ENCODE peak calls at places on chromosome 14, in six cellular contexts. One of them, this sample, is unnamed.

GRCh38 chr14:39454906-39455539 is 22.8 kb upstream of the FBXO33 start:
- DNase-seq in breast epithelium: no peak
- DNase-seq in spleen: no peak
- DNase-seq in K562: no peak
- DNase-seq in uterus: no peak
- DNase-seq in A549: no peak
- DNase-seq in this sample: no peak

GRCh38 chr14:34489324-34489723 is 27.3 kb upstream of the SPTSSA start:
- DNase-seq in K562: no peak
- DNase-seq in A549: no peak
- DNase-seq in spleen: no peak
- DNase-seq in breast epithelium: no peak
- DNase-seq in uterus: no peak
- DNase-seq in this sample: no peak

GRCh38 chr14:20546877-20547276 is 14.0 kb downstream of the RNASE9 start:
- DNase-seq in spleen: no peak
- DNase-seq in uterus: no peak
- DNase-seq in breast epithelium: no peak
- DNase-seq in A549: no peak
- DNase-seq in K562: peak; percentile 12
- DNase-seq in this sample: no peak

GRCh38 chr14:72517736-72518135 is 376.2 kb downstream of the DPF3 start:
- DNase-seq in breast epithelium: no peak
- DNase-seq in K562: no peak
- DNase-seq in spleen: no peak
- DNase-seq in uterus: no peak
- DNase-seq in A549: no peak
- DNase-seq in this sample: no peak

GRCh38 chr14:29216774-29217232 is 450.2 kb downstream of the FOXG1 start:
- DNase-seq in uterus: no peak
- DNase-seq in breast epithelium: no peak
- DNase-seq in spleen: no peak
- DNase-seq in K562: no peak
- DNase-seq in A549: no peak
- DNase-seq in this sample: no peak

GRCh38 chr14:52348279-52348678 is 34.2 kb downstream of the PTGER2 start:
- DNase-seq in A549: no peak
- DNase-seq in K562: no peak
- DNase-seq in spleen: no peak
- DNase-seq in breast epithelium: no peak
- DNase-seq in uterus: no peak
- DNase-seq in this sample: no peak

GRCh38 chr14:72894623-72895378 is 900 bp upstream of the DPF3 start:
- DNase-seq in K562: peak; percentile 64
- DNase-seq in breast epithelium: no peak
- DNase-seq in spleen: no peak
- DNase-seq in uterus: no peak
- DNase-seq in A549: no peak
- DNase-seq in this sample: no peak

GRCh38 chr14:78358631-78359030 is 188.5 kb downstream of the NRXN3 start:
- DNase-seq in breast epithelium: no peak
- DNase-seq in spleen: no peak
- DNase-seq in uterus: no peak
- DNase-seq in A549: no peak
- DNase-seq in K562: no peak
- DNase-seq in this sample: no peak

GRCh38 chr14:74942164-74942563 is 13.2 kb downstream of the PGF start:
- DNase-seq in K562: no peak
- DNase-seq in uterus: no peak
- DNase-seq in spleen: no peak
- DNase-seq in A549: no peak
- DNase-seq in breast epithelium: no peak
- DNase-seq in this sample: no peak

GRCh38 chr14:69988979-69989378 is 109.8 kb downstream of the SMOC1 start:
- DNase-seq in uterus: no peak
- DNase-seq in A549: no peak
- DNase-seq in K562: no peak
- DNase-seq in breast epithelium: no peak
- DNase-seq in spleen: no peak
- DNase-seq in this sample: no peak

GRCh38 chr14:76761849-76762616 is 765 bp downstream of the VASH1 start:
- DNase-seq in breast epithelium: no peak
- DNase-seq in spleen: no peak
- DNase-seq in A549: no peak
- DNase-seq in uterus: no peak
- DNase-seq in K562: no peak
- DNase-seq in this sample: no peak

DNA sequence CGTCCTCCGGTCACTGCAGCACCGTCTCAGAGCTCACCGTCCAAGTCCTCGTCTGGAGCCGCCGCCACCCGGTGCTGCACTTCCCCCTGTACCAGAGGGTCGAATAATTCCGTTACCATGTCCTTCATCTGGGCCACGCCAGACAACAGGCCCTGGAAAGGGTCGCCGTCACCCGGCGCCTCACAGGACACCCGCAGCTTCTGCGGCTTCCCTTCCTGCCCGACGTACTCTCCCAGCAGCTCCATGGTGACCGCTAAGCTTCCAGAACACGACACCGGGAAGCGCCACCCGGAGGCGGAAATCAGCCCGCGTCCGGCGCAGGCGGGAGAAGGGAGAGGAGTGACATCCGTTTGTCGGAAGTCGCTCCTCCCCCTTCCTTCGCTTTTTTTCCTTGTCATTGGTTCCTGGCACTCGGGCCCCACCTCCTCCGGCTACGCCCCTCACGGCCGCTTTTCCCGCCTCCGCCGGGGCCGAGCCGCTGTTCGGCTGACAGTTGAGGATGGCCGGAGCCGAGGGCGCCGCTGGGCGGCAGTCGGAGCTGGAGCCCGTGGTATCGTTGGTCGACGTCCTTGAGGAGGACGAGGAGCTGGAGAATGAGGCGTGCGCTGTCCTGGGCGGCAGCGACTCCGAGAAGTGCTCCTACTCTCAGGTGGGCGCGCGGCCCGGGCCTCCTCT is at the start of the genes GON7 and UBR7:
- DNase-seq in K562: peak; percentile 96
- DNase-seq in A549: peak; percentile 90
- DNase-seq in spleen: peak; percentile 97
- DNase-seq in breast epithelium: peak; percentile 94
- DNase-seq in uterus: peak; percentile 94
- DNase-seq in this sample: peak; percentile 95
- TF ChIP-seq POLR2A in K562: peak; percentile 85
- TF ChIP-seq POLR2A in A549: peak; percentile 80
- TF ChIP-seq POLR2A in spleen: peak; percentile 49
- TF ChIP-seq POLR2A in breast epithelium: peak; percentile 10
- TF ChIP-seq POLR2A in uterus: peak; percentile 59
- TF ChIP-seq POLR2A in this sample: peak; percentile 75

GRCh38 chr14:99609245-99610117 is 5.5 kb upstream of the CCDC85C start:
- DNase-seq in spleen: no peak
- DNase-seq in K562: no peak
- DNase-seq in breast epithelium: no peak
- DNase-seq in A549: peak; percentile 68
- DNase-seq in uterus: peak; percentile 40
- DNase-seq in this sample: no peak
- TF ChIP-seq CTCF in spleen: no peak
- TF ChIP-seq CTCF in K562: no peak
- TF ChIP-seq CTCF in breast epithelium: no peak
- TF ChIP-seq CTCF in A549: peak; percentile 53
- TF ChIP-seq CTCF in uterus: peak; percentile 21
- TF ChIP-seq CTCF in this sample: no peak

GRCh38 chr14:104864267-104865068 is 600 bp upstream of the CEP170B start:
- DNase-seq in breast epithelium: peak; percentile 83
- DNase-seq in A549: peak; percentile 37
- DNase-seq in uterus: no peak
- DNase-seq in spleen: peak; percentile 78
- DNase-seq in K562: peak; percentile 40
- DNase-seq in this sample: peak; percentile 86
- TF ChIP-seq POLR2A in breast epithelium: no peak
- TF ChIP-seq POLR2A in A549: no peak
- TF ChIP-seq POLR2A in uterus: no peak
- TF ChIP-seq POLR2A in spleen: no peak
- TF ChIP-seq POLR2A in K562: no peak
- TF ChIP-seq POLR2A in this sample: no peak

DNA sequence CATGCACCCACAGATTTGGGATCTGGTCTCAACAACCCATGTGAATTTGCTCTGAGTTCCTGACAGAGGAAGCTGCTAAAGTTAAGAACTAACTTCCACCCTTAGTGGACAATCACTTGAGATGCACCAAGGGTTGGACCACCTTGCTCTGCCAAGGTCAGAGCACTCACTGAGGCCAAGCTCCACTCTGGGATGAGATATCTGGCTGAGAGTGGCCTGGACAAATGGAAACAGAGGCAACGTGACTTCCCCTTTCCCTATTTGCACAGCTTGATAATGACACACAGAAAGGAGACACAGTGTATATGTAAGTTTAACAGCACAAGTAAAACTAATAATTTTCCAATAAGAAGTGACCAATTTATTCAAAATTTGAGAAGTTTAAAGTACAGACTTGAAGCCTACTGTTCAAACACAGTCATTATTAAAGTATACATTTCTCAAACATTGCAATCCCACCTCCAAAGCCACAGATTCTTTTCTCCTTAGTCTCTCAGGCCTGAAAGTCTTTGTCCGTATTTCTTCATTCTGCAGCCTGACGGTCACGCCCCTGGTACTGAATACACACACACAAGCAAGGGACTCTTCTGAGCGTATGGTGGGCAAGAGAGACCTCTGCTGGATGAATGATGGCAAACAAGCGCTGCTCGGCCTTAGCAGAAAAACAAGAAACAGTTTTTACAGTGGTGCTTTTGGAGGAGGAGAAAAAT is 28.6 kb downstream of the TMEM30B start:
- DNase-seq in K562: peak; percentile 72
- DNase-seq in uterus: peak; percentile 52
- DNase-seq in breast epithelium: peak; percentile 70
- DNase-seq in spleen: no peak
- DNase-seq in A549: peak; percentile 83
- DNase-seq in this sample: peak; percentile 65
- TF ChIP-seq CTCF in K562: peak; percentile 73
- TF ChIP-seq CTCF in uterus: peak; percentile 75
- TF ChIP-seq CTCF in breast epithelium: no peak
- TF ChIP-seq CTCF in spleen: no peak
- TF ChIP-seq CTCF in A549: peak; percentile 94
- TF ChIP-seq CTCF in this sample: peak; percentile 91

GRCh38 chr14:89954045-89955021 is at the start of gene EFCAB11:
- DNase-seq in breast epithelium: peak; percentile 97
- DNase-seq in A549: peak; percentile 83
- DNase-seq in uterus: peak; percentile 97
- DNase-seq in K562: peak; percentile 96
- DNase-seq in spleen: peak; percentile 98
- DNase-seq in this sample: peak; percentile 96

GRCh38 chr14:89957791-89958190 is 2.1 kb downstream of the TDP1 start:
- DNase-seq in spleen: peak; percentile 73
- DNase-seq in A549: no peak
- DNase-seq in K562: no peak
- DNase-seq in breast epithelium: no peak
- DNase-seq in uterus: no peak
- DNase-seq in this sample: no peak

GRCh38 chr14:89955022-89955414 is 488 bp upstream of the EFCAB11 start:
- DNase-seq in A549: no peak
- DNase-seq in breast epithelium: no peak
- DNase-seq in spleen: no peak
- DNase-seq in K562: no peak
- DNase-seq in uterus: no peak
- DNase-seq in this sample: no peak

GRCh38 chr14:89955418-89956293 is at the start of gene TDP1:
- DNase-seq in uterus: peak; percentile 95
- DNase-seq in breast epithelium: peak; percentile 93
- DNase-seq in spleen: peak; percentile 100
- DNase-seq in K562: peak; percentile 95
- DNase-seq in A549: peak; percentile 81
- DNase-seq in this sample: peak; percentile 97

DNA sequence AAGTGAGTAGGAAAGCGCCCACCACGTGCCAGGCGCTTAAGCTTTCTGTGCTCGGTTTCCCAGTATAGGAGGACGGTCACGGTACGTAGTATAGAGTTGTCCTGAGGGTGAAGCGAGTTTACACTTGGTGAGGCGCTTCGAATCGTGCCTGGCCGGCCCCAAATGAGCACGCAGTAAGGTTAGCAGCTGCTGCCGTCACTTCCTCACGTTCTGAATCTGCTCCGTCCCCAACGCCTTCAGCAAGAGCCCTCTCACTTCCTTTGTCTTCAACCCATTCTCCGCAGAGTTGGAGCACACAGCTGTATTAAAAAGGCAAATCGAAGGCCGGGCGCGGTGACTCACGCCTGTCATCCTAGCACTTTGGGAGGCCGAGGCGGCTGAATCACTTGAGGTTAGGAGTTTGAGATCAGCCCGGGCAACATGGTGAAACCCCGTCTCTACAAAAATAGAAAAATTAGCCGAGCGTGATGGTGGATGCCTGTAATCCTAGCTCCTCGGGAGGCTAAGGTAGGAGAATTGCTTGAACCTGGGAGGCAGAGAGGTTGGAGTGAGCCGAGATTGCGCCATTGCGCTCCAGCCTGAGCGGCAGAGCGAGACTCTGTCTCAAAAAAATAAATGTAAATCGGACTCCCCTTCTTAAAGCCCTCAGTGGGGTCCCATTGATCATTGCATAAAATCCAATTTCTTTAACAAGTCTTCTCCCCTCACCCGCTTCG is 725 bp downstream of the TDP1 start:
- DNase-seq in A549: no peak
- DNase-seq in uterus: peak; percentile 62
- DNase-seq in spleen: peak; percentile 92
- DNase-seq in breast epithelium: peak; percentile 43
- DNase-seq in K562: peak; percentile 69
- DNase-seq in this sample: no peak
- TF ChIP-seq POLR2A in A549: no peak
- TF ChIP-seq POLR2A in uterus: no peak
- TF ChIP-seq POLR2A in spleen: no peak
- TF ChIP-seq POLR2A in breast epithelium: no peak
- TF ChIP-seq POLR2A in K562: no peak
- TF ChIP-seq POLR2A in this sample: peak; percentile 80

GRCh38 chr14:96931751-96932150 is 134.6 kb downstream of the VRK1 start:
- DNase-seq in breast epithelium: no peak
- DNase-seq in A549: no peak
- DNase-seq in uterus: no peak
- DNase-seq in K562: no peak
- DNase-seq in spleen: no peak
- DNase-seq in this sample: no peak
- TF ChIP-seq CTCF in breast epithelium: no peak
- TF ChIP-seq CTCF in A549: no peak
- TF ChIP-seq CTCF in uterus: no peak
- TF ChIP-seq CTCF in K562: no peak
- TF ChIP-seq CTCF in spleen: no peak
- TF ChIP-seq CTCF in this sample: no peak

GRCh38 chr14:96104469-96105057 is 65.4 kb downstream of the C14orf132 start:
- DNase-seq in uterus: peak; percentile 87
- DNase-seq in K562: no peak
- DNase-seq in A549: peak; percentile 75
- DNase-seq in spleen: no peak
- DNase-seq in breast epithelium: peak; percentile 87
- DNase-seq in this sample: no peak
- TF ChIP-seq POLR2A in uterus: no peak
- TF ChIP-seq POLR2A in K562: no peak
- TF ChIP-seq POLR2A in A549: no peak
- TF ChIP-seq POLR2A in spleen: no peak
- TF ChIP-seq POLR2A in breast epithelium: no peak
- TF ChIP-seq POLR2A in this sample: no peak